ENCODE peak calls at places on chromosomes 2 and 18, in ten cellular contexts. X, K, O, V, G, Q, A, R, Z and C are unnamed samples.

GRCh38 chr2:164917296-164917903 is 37.9 kb downstream of the SLC38A11 start:
- DNase-seq in R (peak; percentile 68), G (no peak), Z (peak; percentile 18), A (no peak), K (no peak), Q (peak; percentile 33), V (peak; percentile 70), O (peak; percentile 25), X (peak; percentile 40), C (peak; percentile 36)

GRCh38 chr2:240399419-240400318 is 35.8 kb upstream of the GPC1 start:
- DNase-seq in X (no peak), V (no peak), R (no peak), K (no peak), A (no peak), O (no peak), Q (no peak), Z (no peak), G (no peak), C (no peak)

GRCh38 chr18:2424420-2424819 is 146.9 kb downstream of the METTL4 start:
- DNase-seq in K (no peak), Q (no peak), X (no peak), A (no peak), Z (no peak), R (no peak), G (no peak), O (no peak), V (no peak), C (no peak)

GRCh38 chr2:237198144-237198900 is 112.6 kb downstream of the COPS8 start:
- DNase-seq in Z (no peak), A (no peak), K (no peak), R (peak; percentile 49), V (peak; percentile 43), G (no peak), X (no peak), Q (no peak), O (peak; percentile 58), C (peak; percentile 63)

GRCh38 chr2:120661551-120661950 is 74.1 kb upstream of the GLI2 start:
- DNase-seq in Q (no peak), G (no peak), V (no peak), K (no peak), X (peak; percentile 38), O (no peak), R (no peak), Z (peak; percentile 68), A (peak; percentile 65), C (no peak)

GRCh38 chr2:49265471-49265870 is 111.2 kb upstream of the FSHR start:
- DNase-seq in Q (no peak), O (no peak), A (no peak), V (no peak), R (no peak), G (no peak), Z (no peak), K (no peak), X (no peak), C (no peak)

GRCh38 chr2:144183744-144184143 is 336.2 kb downstream of the ZEB2 start:
- DNase-seq in A (no peak), Z (no peak), R (no peak), K (no peak), Q (no peak), X (no peak), V (no peak), O (peak; percentile 95), G (no peak), C (peak; percentile 72)

GRCh38 chr2:4135765-4136164 is 432.4 kb downstream of the DCDC2C start:
- DNase-seq in Z (no peak), G (no peak), R (no peak), V (no peak), K (no peak), X (no peak), A (no peak), Q (no peak), O (no peak), C (no peak)

GRCh38 chr2:128440666-128441340 is 122.1 kb upstream of the HS6ST1 start:
- DNase-seq in G (no peak), O (no peak), Z (no peak), R (no peak), Q (peak; percentile 18), A (no peak), X (peak; percentile 18), V (no peak), K (no peak), C (no peak)

GRCh38 chr2:219759801-219760200 is 132.4 kb downstream of the SLC4A3 start:
- DNase-seq in G (no peak), O (no peak), Q (no peak), V (no peak), K (peak; percentile 16), A (no peak), X (no peak), Z (no peak), R (no peak), C (no peak)

GRCh38 chr2:169910109-169910799 is 83.0 kb downstream of the UBR3 start:
- DNase-seq in A (no peak), X (no peak), G (no peak), O (no peak), K (no peak), R (peak; percentile 42), V (peak; percentile 30), Q (no peak), Z (no peak), C (no peak)

GRCh38 chr2:101151141-101151858 is at the start of gene TBC1D8:
- DNase-seq in A (peak; percentile 95), Q (peak; percentile 88), O (peak; percentile 75), Z (peak; percentile 92), K (peak; percentile 70), X (peak; percentile 90), V (peak; percentile 75), R (peak; percentile 82), G (peak; percentile 88), C (peak; percentile 58)

GRCh38 chr2:231933916-231934401 is 7.8 kb upstream of the NPPC start:
- DNase-seq in R (no peak), G (no peak), K (no peak), A (peak; percentile 69), O (peak; percentile 46), V (no peak), Q (no peak), X (no peak), Z (no peak), C (no peak)

GRCh38 chr2:27050281-27050995 is 1.0 kb upstream of the AGBL5 start:
- DNase-seq in X (peak; percentile 97), Q (peak; percentile 85), V (peak; percentile 99), Z (peak; percentile 93), O (peak; percentile 97), R (peak; percentile 95), G (peak; percentile 84), A (peak; percentile 87), K (peak; percentile 94), C (peak; percentile 96)
- TF ChIP-seq CTCF in X (peak; percentile 37), Q (no peak), V (peak; percentile 62), Z (peak; percentile 40), O (peak; percentile 24), R (peak; percentile 37), G (peak; percentile 24), A (peak; percentile 45), K (peak; percentile 35), C (peak; percentile 61)

DNA sequence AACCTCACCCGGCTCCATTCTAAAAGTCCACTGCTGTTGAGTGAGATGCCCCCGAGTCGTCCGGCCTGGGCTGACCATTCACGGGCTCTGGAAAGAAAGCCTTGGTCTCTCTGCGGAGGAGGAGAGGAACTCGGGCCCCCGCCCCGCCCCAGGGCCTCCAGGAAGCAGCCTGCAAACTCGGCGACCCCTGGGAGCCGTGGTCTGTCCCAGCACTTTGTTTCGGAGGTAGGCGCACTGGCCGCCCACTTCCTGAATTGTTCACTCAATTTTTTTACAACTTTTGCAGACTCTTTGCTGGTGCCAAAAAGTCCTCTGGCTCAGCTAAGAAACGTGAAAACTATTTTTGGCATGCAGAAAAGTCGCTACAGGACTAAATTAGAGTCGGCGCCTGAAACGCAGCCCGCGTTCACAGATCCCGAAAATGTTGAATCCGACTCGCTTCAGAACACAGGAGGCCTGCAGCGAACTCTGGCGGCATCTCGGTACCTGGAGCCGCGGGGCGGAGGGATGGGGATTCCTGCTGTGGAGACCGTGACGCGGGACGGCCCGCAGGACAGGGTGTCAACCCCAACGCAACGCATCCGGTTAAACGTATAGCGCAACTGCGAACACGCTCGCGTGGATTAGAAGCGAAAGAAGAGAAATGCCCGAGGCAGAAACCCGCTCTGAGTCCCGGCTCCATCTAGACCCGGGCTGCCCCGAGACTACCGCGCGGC is 1.5 kb downstream of the PXDN start:
- DNase-seq in O (peak; percentile 92), A (peak; percentile 74), X (peak; percentile 74), R (peak; percentile 95), Z (peak; percentile 80), G (peak; percentile 90), Q (peak; percentile 67), K (no peak), V (peak; percentile 96), C (peak; percentile 92)
- TF ChIP-seq CTCF in O (peak; percentile 58), A (no peak), X (no peak), R (peak; percentile 51), Z (no peak), G (peak; percentile 75), Q (peak; percentile 9), K (no peak), V (peak; percentile 63), C (peak; percentile 72)

DNA sequence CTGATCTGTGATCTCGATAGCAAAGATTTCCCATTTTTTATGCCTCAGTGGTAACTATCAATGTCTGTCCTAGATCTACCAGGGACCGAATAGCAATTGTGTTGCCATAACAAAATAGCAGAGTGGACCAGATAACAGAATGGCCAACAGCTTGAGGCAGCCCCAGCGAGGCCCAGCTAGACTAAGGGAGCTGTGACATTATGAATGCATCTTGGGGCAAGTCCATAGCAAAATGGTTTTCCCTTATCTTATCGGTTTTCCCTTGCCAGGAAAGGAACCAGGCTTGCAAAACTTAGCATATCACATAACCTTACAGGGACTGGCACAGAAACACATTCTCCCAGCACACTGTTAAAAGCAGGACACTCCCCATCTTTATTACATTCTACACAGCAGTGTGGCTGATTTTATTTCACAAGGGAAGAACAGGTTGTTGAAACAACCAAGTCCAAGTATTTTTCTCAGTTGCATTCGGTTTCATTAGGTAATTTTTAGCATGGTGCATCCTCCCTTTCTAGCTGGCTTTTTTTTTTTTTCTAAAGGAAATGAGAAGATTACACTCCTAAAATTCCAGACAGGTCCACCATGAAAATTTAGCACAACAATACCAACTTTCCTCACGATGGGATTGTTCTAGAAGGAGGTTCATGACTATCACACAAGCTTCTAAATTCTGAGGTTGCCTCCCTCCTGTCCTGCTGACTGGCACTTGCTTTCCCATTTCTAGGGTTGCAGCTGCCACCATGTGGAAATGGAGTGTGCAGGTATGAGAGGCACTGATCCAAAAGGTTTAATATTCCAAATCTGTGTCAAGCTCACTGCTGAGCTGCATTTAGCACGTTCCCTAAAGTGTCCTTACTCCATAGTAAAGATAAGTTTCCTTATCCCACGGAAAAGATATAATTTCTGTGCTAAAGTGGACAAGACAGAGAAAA is 97.0 kb upstream of the SLC35G4 start:
- DNase-seq in Z (no peak), K (peak; percentile 56), A (no peak), G (peak; percentile 36), R (peak; percentile 27), X (no peak), Q (no peak), V (peak; percentile 51), O (peak; percentile 25), C (peak; percentile 18)
- TF ChIP-seq CTCF in Z (no peak), K (peak; percentile 65), A (no peak), G (no peak), R (peak; percentile 11), X (no peak), Q (no peak), V (no peak), O (peak; percentile 32), C (peak; percentile 43)

DNA sequence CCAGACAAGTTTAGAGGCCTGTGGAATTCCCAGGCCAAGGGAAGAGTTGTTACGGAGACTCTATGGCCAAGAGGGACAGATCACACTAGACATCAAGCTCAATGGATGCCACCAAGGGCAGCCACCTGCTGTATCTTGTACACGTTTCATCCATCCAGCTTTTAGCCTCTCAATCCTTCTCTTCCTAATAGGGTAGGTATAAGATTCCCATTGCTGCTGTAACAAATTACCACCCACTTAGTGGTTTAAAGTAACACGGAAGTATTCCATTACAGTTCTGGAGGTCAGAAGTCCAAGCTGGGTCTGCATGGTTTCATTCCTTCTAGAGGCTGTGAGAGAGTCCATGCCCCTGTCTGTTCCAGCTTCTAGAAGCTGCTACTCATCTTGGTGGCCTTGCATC is 87.8 kb downstream of the GBX2 start:
- DNase-seq in A (no peak), O (no peak), V (no peak), K (no peak), Z (no peak), Q (no peak), X (no peak), G (no peak), R (no peak), C (no peak)
- TF ChIP-seq CTCF in A (no peak), O (no peak), V (no peak), K (no peak), Z (no peak), Q (no peak), X (no peak), G (no peak), R (no peak), C (no peak)